ENCODE peak calls at places on chromosomes 4 and X, in eight cellular contexts. T is heart left ventricle; V is CD8-positive, alpha-beta T cell; D is fibroblast of lung; K is brain microvascular endothelial cell; L is upper lobe of right lung; W is A549; M is foreskin keratinocyte. S is an unnamed sample.

GRCh38 chrX:132576945-132577344 is 88.1 kb upstream of the MBNL3 start:
- DNase-seq in K (no peak), V (no peak), W (no peak), M (peak; percentile 22), D (no peak), L (no peak), T (no peak), S (no peak)

GRCh38 chr4:124955476-124955875 is 242.9 kb upstream of the ANKRD50 start:
- DNase-seq in D (no peak), L (no peak), M (no peak), W (no peak), K (no peak), V (no peak), T (no peak), S (no peak)

GRCh38 chrX:135328421-135329005 is 19.2 kb downstream of the ETDC start:
- DNase-seq in K (no peak), T (no peak), W (no peak), D (no peak), L (no peak), M (peak; percentile 56), V (no peak), S (no peak)

GRCh38 chrX:18390941-18391538 is 34.4 kb upstream of the CDKL5 start:
- DNase-seq in M (peak; percentile 8), D (peak; percentile 71), T (peak; percentile 64), L (peak; percentile 65), W (peak; percentile 34), K (peak; percentile 40), V (peak; percentile 42), S (peak; percentile 20)

GRCh38 chrX:23660766-23661132 is 6.5 kb upstream of the PRDX4 start:
- DNase-seq in M (no peak), L (no peak), W (no peak), D (no peak), T (no peak), V (no peak), K (no peak), S (no peak)

GRCh38 chrX:104669063-104669462 is 103.1 kb downstream of the IL1RAPL2 start:
- DNase-seq in T (no peak), V (no peak), W (no peak), L (no peak), D (no peak), K (no peak), M (no peak), S (no peak)

GRCh38 chrX:37746268-37746931 is 33.5 kb upstream of the CYBB start:
- DNase-seq in T (no peak), K (no peak), M (no peak), W (no peak), V (no peak), L (no peak), D (no peak), S (no peak)

GRCh38 chr4:151991884-151992166 is 231.0 kb upstream of the GATB start:
- DNase-seq in K (no peak), V (no peak), L (no peak), T (no peak), D (no peak), W (no peak), M (no peak), S (no peak)

GRCh38 chrX:119826399-119826959 is 26.3 kb downstream of the UPF3B start:
- DNase-seq in D (peak; percentile 26), W (no peak), L (no peak), M (peak; percentile 1), K (peak; percentile 23), T (no peak), V (no peak), S (no peak)

GRCh38 chrX:129091097-129091496 is 432.2 kb downstream of the SMARCA1 start:
- DNase-seq in T (no peak), V (no peak), M (no peak), W (no peak), L (no peak), D (no peak), K (no peak), S (no peak)
- H3K27ac ChIP-seq in T (no peak overlapping the region), V (no peak overlapping the region), M (no peak overlapping the region), W (no peak overlapping the region), L (no peak overlapping the region), D (no peak overlapping the region), K (no peak overlapping the region), S (no peak overlapping the region)

GRCh38 chr4:25536577-25537325 is 118.9 kb upstream of the SLC34A2 start:
- DNase-seq in D (no peak), M (no peak), T (no peak), K (no peak), W (no peak), V (no peak), L (no peak), S (no peak)
- H3K27ac ChIP-seq in D (no peak overlapping the region), M (no peak overlapping the region), T (no peak overlapping the region), K (no peak overlapping the region), W (no peak overlapping the region), V (no peak overlapping the region), L (peak overlapping the region; percentile 71), S (no peak overlapping the region)

GRCh38 chr4:128716325-128716724 is 93.2 kb upstream of the JADE1 start:
- DNase-seq in T (no peak), L (no peak), K (no peak), M (no peak), W (no peak), V (no peak), D (peak; percentile 64), S (no peak)

GRCh38 chr4:128711361-128711760 is 98.1 kb upstream of the JADE1 start:
- DNase-seq in V (no peak), M (no peak), T (no peak), K (no peak), W (no peak), L (no peak), D (no peak), S (no peak)

GRCh38 chr4:128720270-128720669 is 89.2 kb upstream of the JADE1 start:
- DNase-seq in V (no peak), L (no peak), M (no peak), W (no peak), T (no peak), D (no peak), K (no peak), S (no peak)

GRCh38 chr4:128718793-128719192 is 90.7 kb upstream of the JADE1 start:
- DNase-seq in K (peak; percentile 28), W (no peak), V (no peak), M (no peak), L (no peak), T (no peak), D (peak; percentile 40), S (no peak)

GRCh38 chr4:128715616-128716015 is 93.9 kb upstream of the JADE1 start:
- DNase-seq in W (no peak), L (no peak), T (no peak), D (peak; percentile 84), M (no peak), K (no peak), V (no peak), S (no peak)
- H3K27ac ChIP-seq in W (no peak overlapping the region), L (no peak overlapping the region), T (no peak overlapping the region), D (no peak overlapping the region), M (no peak overlapping the region), K (no peak overlapping the region), V (no peak overlapping the region), S (no peak overlapping the region)

GRCh38 chr4:85478576-85478975 is 3.6 kb downstream of the ARHGAP24 start:
- DNase-seq in V (no peak), D (peak; percentile 35), M (no peak), K (no peak), L (no peak), T (no peak), W (no peak), S (no peak)

GRCh38 chr4:85477538-85477937 is 2.6 kb downstream of the ARHGAP24 start:
- DNase-seq in D (no peak), T (no peak), W (no peak), V (no peak), M (no peak), K (no peak), L (no peak), S (no peak)

GRCh38 chr4:85474818-85475630 is at the start of gene ARHGAP24:
- DNase-seq in M (peak; percentile 91), L (peak; percentile 91), V (no peak), K (peak; percentile 88), T (peak; percentile 90), D (peak; percentile 100), W (peak; percentile 64), S (peak; percentile 87)

GRCh38 chr4:85474356-85474755 is 594 bp upstream of the ARHGAP24 start:
- DNase-seq in M (no peak), W (no peak), D (peak; percentile 33), L (no peak), K (no peak), T (no peak), V (no peak), S (no peak)

GRCh38 chr4:85475631-85476233 is 782 bp downstream of the ARHGAP24 start:
- DNase-seq in D (peak; percentile 60), M (no peak), K (no peak), V (no peak), L (peak; percentile 73), W (no peak), T (peak; percentile 68), S (no peak)
- H3K27ac ChIP-seq in D (no peak overlapping the region), M (no peak overlapping the region), K (no peak overlapping the region), V (no peak overlapping the region), L (peak overlapping the region; percentile 87), W (peak overlapping the region; percentile 78), T (peak overlapping the region; percentile 75), S (peak overlapping the region; percentile 99)

GRCh38 chrX:39758791-39759525 is 338.8 kb downstream of the BCOR start:
- DNase-seq in T (peak; percentile 61), D (no peak), V (no peak), K (no peak), L (no peak), W (no peak), M (no peak), S (no peak)
- H3K27ac ChIP-seq in T (peak overlapping the region; percentile 43), D (no peak overlapping the region), V (no peak overlapping the region), K (peak overlapping the region; percentile 89), L (peak overlapping the region; percentile 36), W (peak overlapping the region; percentile 99), M (no peak overlapping the region), S (peak overlapping the region; percentile 64)

GRCh38 chr4:40471923-40472322 is 136.8 kb downstream of the CHRNA9 start:
- DNase-seq in K (no peak), W (no peak), M (peak; percentile 45), L (no peak), T (no peak), D (no peak), V (no peak), S (peak; percentile 24)
- H3K27ac ChIP-seq in K (no peak overlapping the region), W (no peak overlapping the region), M (no peak overlapping the region), L (no peak overlapping the region), T (no peak overlapping the region), D (no peak overlapping the region), V (no peak overlapping the region), S (no peak overlapping the region)

GRCh38 chrX:77595848-77596247 is 148.7 kb downstream of the FGF16 start:
- DNase-seq in T (no peak), D (peak; percentile 1), V (no peak), L (no peak), M (no peak), K (no peak), W (no peak), S (no peak)
- H3K27ac ChIP-seq in T (no peak overlapping the region), D (no peak overlapping the region), V (no peak overlapping the region), L (no peak overlapping the region), M (no peak overlapping the region), K (no peak overlapping the region), W (no peak overlapping the region), S (no peak overlapping the region)

S was measured in RWPE1.